ENCODE peak calls at places on chromosomes 6 and 20, in seven cellular contexts. W is RPMI7951; M is CD8-positive, alpha-beta T cell; C is stimulated activated CD4-positive, alpha-beta T cell treated with anti-CD3 and anti-CD28 coated beads, TNF-alpha, amount 100 ng/mL, for 48 hours; O is NCI-H460; L is NCI-H69; E is AG08395. Y is an unnamed sample.

GRCh38 chr20:4925842-4926530 is 75.3 kb downstream of the SLC23A2 start:
- DNase-seq in E (peak), O (no peak), L (peak), W (peak), C (no peak), M (no peak), Y (no peak)

GRCh38 chr6:106631356-106631755 is 2.0 kb downstream of the QRSL1 start:
- DNase-seq in M (no peak), C (no peak), O (no peak), E (peak), W (peak), L (no peak), Y (no peak)

GRCh38 chr6:133889557-133890301 is 816 bp downstream of the TCF21 start:
- DNase-seq in E (no peak), L (no peak), M (no peak), C (no peak), O (no peak), W (no peak), Y (no peak)

GRCh38 chr6:2478200-2478599 is 232.8 kb upstream of the GMDS start:
- DNase-seq in M (no peak), C (no peak), O (peak), L (no peak), W (no peak), E (peak), Y (no peak)

GRCh38 chr6:28587011-28587745 is 61.5 kb downstream of the GPX5 start:
- DNase-seq in E (peak), L (peak), M (peak), W (peak), C (no peak), O (no peak), Y (peak)

GRCh38 chr20:3889489-3890409 is 562 bp downstream of the PANK2 start:
- DNase-seq in M (peak), L (peak), W (peak), C (no peak), O (no peak), E (no peak), Y (peak)

GRCh38 chr6:149190228-149190831 is 127.2 kb upstream of the TAB2 start:
- DNase-seq in O (peak), E (no peak), M (peak), L (peak), W (peak), C (peak), Y (peak)

GRCh38 chr20:37294262-37294981 is 5.0 kb downstream of the MANBAL start:
- DNase-seq in O (peak), W (peak), C (no peak), M (no peak), E (no peak), L (no peak), Y (no peak)

GRCh38 chr20:38581013-38581412 is at the start of gene ADIG:
- DNase-seq in L (no peak), W (peak), M (no peak), C (no peak), E (no peak), O (no peak), Y (no peak)

GRCh38 chr6:119280586-119281163 is 68.9 kb downstream of the MAN1A1 start:
- DNase-seq in O (no peak), L (peak), W (no peak), M (no peak), C (no peak), E (no peak), Y (no peak)

GRCh38 chr6:158068893-158069799 is 87.5 kb downstream of the SYNJ2 start:
- DNase-seq in O (peak), W (peak), L (peak), E (peak), M (no peak), C (no peak), Y (no peak)

GRCh38 chr6:121394151-121394550 is 41.3 kb upstream of the GJA1 start:
- DNase-seq in E (no peak), C (no peak), W (no peak), M (no peak), L (peak), O (no peak), Y (no peak)

GRCh38 chr20:49616154-49617007 is 48.4 kb upstream of the PTGIS start:
- DNase-seq in C (no peak), L (no peak), W (no peak), M (no peak), E (no peak), O (no peak), Y (no peak)

GRCh38 chr6:89644864-89645263 is 6.3 kb upstream of the LYRM2 start:
- DNase-seq in E (no peak), C (no peak), L (peak), W (peak), O (no peak), M (no peak), Y (no peak)

GRCh38 chr6:76940186-76940585 is 523.1 kb downstream of the HTR1B start:
- DNase-seq in L (no peak), E (no peak), O (no peak), M (no peak), C (no peak), W (no peak), Y (no peak)